ENCODE peak calls at places on chromosome 16, in nine cellular contexts. J is testis; Y is right atrium auricular region; T is IMR-90; Z is brain microvascular endothelial cell; A is cardiac muscle cell; Q is CD8-positive, alpha-beta T cell; S is uterus; I is endodermal cell. P is an unnamed sample.

GRCh38 chr16:86391987-86392386 is 118.3 kb upstream of the FOXF1 start:
- DNase-seq in J (no peak), Y (no peak), T (peak; percentile 93), Z (peak; percentile 68), A (no peak), Q (no peak), S (no peak), I (no peak), P (peak; percentile 21)

GRCh38 chr16:11136600-11136999 is 119.4 kb downstream of the SOCS1 start:
- DNase-seq in J (no peak), Y (no peak), T (no peak), Z (peak; percentile 46), A (no peak), Q (no peak), S (no peak), I (no peak), P (peak; percentile 98)

GRCh38 chr16:70442344-70442743 is 3.4 kb upstream of the ST3GAL2 start:
- DNase-seq in J (no peak), Y (no peak), T (no peak), Z (no peak), A (no peak), Q (no peak), S (no peak), I (no peak), P (no peak)

GRCh38 chr16:81070979-81071378 is 6.1 kb downstream of the C16orf46 start:
- DNase-seq in J (no peak), Y (no peak), T (no peak), Z (no peak), A (no peak), Q (no peak), S (no peak), I (no peak), P (no peak)

GRCh38 chr16:79484237-79484636 is 116.3 kb downstream of the MAF start:
- DNase-seq in J (no peak), Y (no peak), T (no peak), Z (no peak), A (no peak), Q (no peak), S (no peak), I (no peak), P (no peak)

GRCh38 chr16:27515874-27516353 is 33.8 kb downstream of the GTF3C1 start:
- DNase-seq in J (peak; percentile 20), Y (no peak), T (no peak), Z (peak; percentile 19), A (peak; percentile 32), Q (no peak), S (no peak), I (peak; percentile 89), P (peak; percentile 35)

GRCh38 chr16:81350306-81350615 is 35.5 kb downstream of the GAN start:
- DNase-seq in J (no peak), Y (no peak), T (peak; percentile 9), Z (no peak), A (peak; percentile 23), Q (no peak), S (no peak), I (no peak), P (no peak)

GRCh38 chr16:86086471-86086870 is 187.5 kb downstream of the IRF8 start:
- DNase-seq in J (no peak), Y (no peak), T (no peak), Z (no peak), A (no peak), Q (no peak), S (no peak), I (no peak), P (no peak)

GRCh38 chr16:66289051-66289680 is 77.3 kb upstream of the CDH5 start:
- DNase-seq in J (no peak), Y (peak; percentile 36), T (no peak), Z (no peak), A (no peak), Q (no peak), S (no peak), I (peak; percentile 38), P (no peak)

GRCh38 chr16:86384263-86384649 is 126.1 kb upstream of the FOXF1 start:
- DNase-seq in J (no peak), Y (no peak), T (no peak), Z (peak; percentile 69), A (no peak), Q (no peak), S (no peak), I (peak; percentile 48), P (no peak)

GRCh38 chr16:19589771-19590302 is 34.3 kb downstream of the VPS35L start:
- DNase-seq in J (no peak), Y (no peak), T (peak; percentile 84), Z (peak; percentile 72), A (no peak), Q (no peak), S (no peak), I (no peak), P (no peak)

GRCh38 chr16:35910409-35910808 is 2451.0 kb downstream of the TP53TG3F start:
- DNase-seq in J (no peak), Y (no peak), T (no peak), Z (no peak), A (no peak), Q (no peak), S (no peak), I (no peak), P (no peak)

GRCh38 chr16:85673529-85674417 is 15.0 kb downstream of the GINS2 start:
- DNase-seq in J (peak; percentile 92), Y (peak; percentile 66), T (peak; percentile 75), Z (peak; percentile 60), A (no peak), Q (no peak), S (no peak), I (no peak), P (peak; percentile 71)

GRCh38 chr16:70652322-70652721 is 6.0 kb downstream of the IL34 start:
- DNase-seq in J (no peak), Y (no peak), T (no peak), Z (no peak), A (no peak), Q (no peak), S (no peak), I (no peak), P (no peak)

GRCh38 chr16:84785843-84786538 is 33.8 kb upstream of the CRISPLD2 start:
- DNase-seq in J (no peak), Y (no peak), T (peak; percentile 70), Z (peak; percentile 67), A (peak; percentile 52), Q (no peak), S (no peak), I (no peak), P (peak; percentile 72)

GRCh38 chr16:68885321-68885720 is 42.0 kb downstream of the TANGO6 start:
- DNase-seq in J (no peak), Y (no peak), T (no peak), Z (no peak), A (no peak), Q (no peak), S (no peak), I (no peak), P (no peak)

GRCh38 chr16:87963400-87963799 is 12.2 kb downstream of the BANP start:
- DNase-seq in J (no peak), Y (no peak), T (peak; percentile 93), Z (peak; percentile 89), A (no peak), Q (peak; percentile 79), S (no peak), I (peak; percentile 26), P (peak; percentile 55)

GRCh38 chr16:56708418-56708817 is 21.5 kb upstream of the NUP93 start:
- DNase-seq in J (no peak), Y (no peak), T (no peak), Z (no peak), A (no peak), Q (peak; percentile 72), S (no peak), I (peak; percentile 51), P (no peak)

GRCh38 chr16:84241778-84242177 is 2.0 kb upstream of the KCNG4 start:
- DNase-seq in J (no peak), Y (no peak), T (no peak), Z (no peak), A (no peak), Q (no peak), S (no peak), I (no peak), P (no peak)

GRCh38 chr16:17370233-17371013 is 100.3 kb downstream of the XYLT1 start:
- DNase-seq in J (peak; percentile 58), Y (no peak), T (peak; percentile 69), Z (no peak), A (no peak), Q (no peak), S (no peak), I (no peak), P (no peak)
- H3K4me3 ChIP-seq in J (no peak overlapping the region), Y (no peak overlapping the region), T (no peak overlapping the region), Z (no peak overlapping the region), A (no peak overlapping the region), Q (peak overlapping the region; percentile 49), S (no peak overlapping the region), I (no peak overlapping the region), P (no peak overlapping the region)

GRCh38 chr16:54930034-54930938 is at the start of gene IRX5:
- DNase-seq in J (peak; percentile 80), Y (peak; percentile 81), T (peak; percentile 81), Z (peak; percentile 89), A (peak; percentile 97), Q (no peak), S (peak; percentile 84), I (peak; percentile 95), P (peak; percentile 98)
- H3K27me3 ChIP-seq in J (peaks cover 1% of the 10 kb centered on the region), Y (peaks cover 52% of the 10 kb centered on the region), T (peaks cover 46% of the 10 kb centered on the region), Z (peaks cover 36% of the 10 kb centered on the region), A (no peaks in the 10 kb centered on the region), Q (peaks cover 54% of the 10 kb centered on the region), S (peaks cover 63% of the 10 kb centered on the region), I (peaks cover 38% of the 10 kb centered on the region), P (no peaks in the 10 kb centered on the region)

GRCh38 chr16:89172171-89172900 is 788 bp downstream of the CDH15 start:
- DNase-seq in J (no peak), Y (no peak), T (no peak), Z (no peak), A (no peak), Q (no peak), S (no peak), I (no peak), P (no peak)

GRCh38 chr16:89171216-89172170 is at the start of gene CDH15:
- DNase-seq in J (peak; percentile 93), Y (peak; percentile 84), T (peak; percentile 75), Z (peak; percentile 82), A (peak; percentile 97), Q (peak; percentile 98), S (peak; percentile 50), I (peak; percentile 100), P (peak; percentile 96)

GRCh38 chr16:89168381-89169189 is 3.0 kb upstream of the CDH15 start:
- DNase-seq in J (no peak), Y (no peak), T (no peak), Z (no peak), A (no peak), Q (no peak), S (no peak), I (no peak), P (no peak)

GRCh38 chr16:89169778-89170177 is 1.8 kb upstream of the CDH15 start:
- DNase-seq in J (no peak), Y (no peak), T (no peak), Z (no peak), A (no peak), Q (no peak), S (no peak), I (no peak), P (no peak)

GRCh38 chr16:89170346-89171215 is 967 bp upstream of the CDH15 start:
- DNase-seq in J (no peak), Y (no peak), T (no peak), Z (no peak), A (no peak), Q (no peak), S (no peak), I (peak; percentile 92), P (no peak)
- TF ChIP-seq CTCF in J (no peak), Y (no peak), T (no peak), Z (no peak), A (no peak), Q (no peak), S (no peak), I (peak; percentile 23), P (no peak)

GRCh38 chr16:72836181-72836580 is 211.7 kb downstream of the ZFHX3 start:
- DNase-seq in J (no peak), Y (no peak), T (no peak), Z (no peak), A (no peak), Q (no peak), S (no peak), I (peak; percentile 20), P (no peak)
- H3K4me3 ChIP-seq in J (no peak overlapping the region), Y (no peak overlapping the region), T (no peak overlapping the region), Z (no peak overlapping the region), A (no peak overlapping the region), Q (no peak overlapping the region), S (no peak overlapping the region), I (no peak overlapping the region), P (no peak overlapping the region)

P was measured in A673.